ENCODE peak calls at places on chromosomes 6 and 20, in six cellular contexts. G, N, S, H, F and I are unnamed samples.
A peak's percentile ranks its signal among the peaks of the same experiment; 100 is the strongest.

GRCh38 chr20:15547109-15547508 is 1026.1 kb downstream of the KIF16B start:
- DNase-seq in H (peak; percentile 24), G (no peak), F (no peak), N (no peak), S (no peak), I (no peak)

GRCh38 chr6:159961523-159961922 is 7.4 kb upstream of the IGF2R start:
- DNase-seq in G (no peak), S (no peak), F (no peak), H (no peak), N (peak; percentile 82), I (peak; percentile 25)

GRCh38 chr6:51019785-51020184 is 201.1 kb downstream of the TFAP2B start:
- DNase-seq in S (no peak), G (no peak), N (no peak), F (no peak), H (no peak), I (no peak)

GRCh38 chr20:39631557-39631956 is 669.4 kb downstream of the DHX35 start:
- DNase-seq in H (no peak), N (no peak), S (no peak), G (no peak), F (no peak), I (no peak)

GRCh38 chr6:6884193-6884627 is 223.6 kb upstream of the RREB1 start:
- DNase-seq in F (no peak), H (no peak), S (no peak), G (no peak), N (no peak), I (no peak)

GRCh38 chr6:112049996-112050395 is 3.9 kb upstream of the CCN6 start:
- DNase-seq in H (no peak), N (no peak), F (no peak), S (no peak), G (no peak), I (no peak)

GRCh38 chr6:151228788-151229400 is 10.9 kb upstream of the AKAP12 start:
- DNase-seq in N (no peak), H (no peak), G (no peak), S (no peak), F (no peak), I (no peak)

GRCh38 chr20:32664352-32665159 is 9.2 kb downstream of the C20orf203 start:
- DNase-seq in H (no peak), N (no peak), F (no peak), G (no peak), S (no peak), I (no peak)

GRCh38 chr6:165621950-165622349 is 41.1 kb downstream of the PDE10A start:
- DNase-seq in G (no peak), N (no peak), F (no peak), H (no peak), S (no peak), I (no peak)

GRCh38 chr6:25503686-25504085 is 148.3 kb upstream of the SCGN start:
- DNase-seq in G (no peak), N (no peak), F (no peak), H (no peak), S (no peak), I (no peak)

GRCh38 chr20:59148713-59149493 is 14.7 kb upstream of the ZNF831 start:
- DNase-seq in N (no peak), G (no peak), F (no peak), H (no peak), S (no peak), I (no peak)

GRCh38 chr6:44456070-44456965 is 68.8 kb downstream of the CDC5L start:
- DNase-seq in F (peak; percentile 86), S (peak; percentile 78), N (peak; percentile 78), H (peak; percentile 80), G (peak; percentile 42), I (peak; percentile 85)

GRCh38 chr6:129893513-129894098 is 32.5 kb upstream of the TMEM244 start:
- DNase-seq in N (peak; percentile 60), F (peak; percentile 11), S (no peak), G (no peak), H (peak; percentile 76), I (no peak)

GRCh38 chr6:102895683-102896082 is 1502.2 kb downstream of the GRIK2 start:
- DNase-seq in N (no peak), G (no peak), S (no peak), H (no peak), F (no peak), I (no peak)

GRCh38 chr6:30915591-30915946 is 1.5 kb downstream of the VARS2 start:
- DNase-seq in H (peak; percentile 86), F (peak; percentile 88), N (peak; percentile 76), S (peak; percentile 87), G (peak; percentile 25), I (peak; percentile 86)

GRCh38 chr6:151765444-151765886 is 42.0 kb upstream of the ESR1 start:
- DNase-seq in N (peak; percentile 75), H (peak; percentile 94), F (peak; percentile 72), G (peak; percentile 51), S (peak; percentile 67), I (peak; percentile 76)

GRCh38 chr6:13762648-13763441 is 51.2 kb upstream of the RANBP9 start:
- DNase-seq in S (no peak), H (peak; percentile 96), F (no peak), G (no peak), N (peak; percentile 30), I (peak; percentile 85)

GRCh38 chr20:40604416-40604815 is 84.6 kb downstream of the MAFB start:
- DNase-seq in F (no peak), N (no peak), H (no peak), G (no peak), S (no peak), I (no peak)

GRCh38 chr6:158911746-158912158 is 88.2 kb downstream of the RSPH3 start:
- DNase-seq in G (no peak), F (no peak), N (no peak), S (no peak), H (no peak), I (no peak)

GRCh38 chr6:106692112-106692822 is 62.9 kb downstream of the QRSL1 start:
- DNase-seq in H (peak; percentile 70), N (peak; percentile 43), G (no peak), S (no peak), F (peak; percentile 71), I (peak; percentile 81)

GRCh38 chr6:31878761-31879542 is at the start of gene SLC44A4:
- DNase-seq in G (no peak), N (no peak), F (peak; percentile 67), S (no peak), H (no peak), I (no peak)

GRCh38 chr20:4542270-4542669 is 179.4 kb upstream of the PRND start:
- DNase-seq in S (no peak), N (no peak), H (no peak), G (no peak), F (no peak), I (no peak)

GRCh38 chr20:17452441-17452840 is 78.7 kb downstream of the BFSP1 start:
- DNase-seq in S (no peak), N (no peak), G (no peak), F (no peak), H (no peak), I (no peak)

GRCh38 chr20:33490023-33490933 is at the start of gene CBFA2T2:
- DNase-seq in S (no peak), G (no peak), F (no peak), N (peak; percentile 78), H (peak; percentile 85), I (peak; percentile 83)

GRCh38 chr6:152301806-152302568 is 335.2 kb downstream of the SYNE1 start:
- DNase-seq in F (peak; percentile 85), G (peak; percentile 85), H (peak; percentile 94), N (peak; percentile 90), S (peak; percentile 86), I (peak; percentile 92)

GRCh38 chr6:152401978-152402377 is 235.2 kb downstream of the SYNE1 start:
- DNase-seq in N (peak; percentile 68), F (peak; percentile 24), H (peak; percentile 72), G (no peak), S (no peak), I (peak; percentile 44)

GRCh38 chr6:143074670-143075318 is 14.1 kb downstream of the AIG1 start:
- DNase-seq in F (no peak), S (no peak), H (no peak), G (no peak), N (no peak), I (no peak)